ENCODE peak calls at places on chromosomes 7 and 10, in ten cellular contexts. One of them, this sample, is unnamed.

GRCh38 chr7:967361-968082 is 7.8 kb downstream of the COX19 start:
- DNase-seq in mammary epithelial cell: no peak
- DNase-seq in cardiac muscle cell: no peak
- DNase-seq in progenitor cell of endocrine pancreas: no peak
- DNase-seq in RWPE1: no peak
- DNase-seq in heart right ventricle: no peak
- DNase-seq in astrocyte of the spinal cord: no peak
- DNase-seq in IMR-90: no peak
- DNase-seq in AG09319: no peak
- DNase-seq in RWPE2: no peak
- DNase-seq in this sample: no peak

GRCh38 chr10:36647540-36647939 is 477.9 kb upstream of the ANKRD30A start:
- DNase-seq in mammary epithelial cell: no peak
- DNase-seq in cardiac muscle cell: no peak
- DNase-seq in progenitor cell of endocrine pancreas: no peak
- DNase-seq in RWPE1: no peak
- DNase-seq in heart right ventricle: no peak
- DNase-seq in astrocyte of the spinal cord: no peak
- DNase-seq in IMR-90: no peak
- DNase-seq in AG09319: no peak
- DNase-seq in RWPE2: no peak
- DNase-seq in this sample: no peak

GRCh38 chr10:79027147-79028055 is 41.4 kb upstream of the ZMIZ1 start:
- DNase-seq in mammary epithelial cell: no peak
- DNase-seq in cardiac muscle cell: no peak
- DNase-seq in progenitor cell of endocrine pancreas: no peak
- DNase-seq in RWPE1: no peak
- DNase-seq in heart right ventricle: no peak
- DNase-seq in astrocyte of the spinal cord: no peak
- DNase-seq in IMR-90: no peak
- DNase-seq in AG09319: no peak
- DNase-seq in RWPE2: peak
- DNase-seq in this sample: no peak

GRCh38 chr10:118840071-118840775 is 85.5 kb upstream of the CACUL1 start:
- DNase-seq in mammary epithelial cell: peak
- DNase-seq in cardiac muscle cell: no peak
- DNase-seq in progenitor cell of endocrine pancreas: no peak
- DNase-seq in RWPE1: peak
- DNase-seq in heart right ventricle: no peak
- DNase-seq in astrocyte of the spinal cord: no peak
- DNase-seq in IMR-90: no peak
- DNase-seq in AG09319: no peak
- DNase-seq in RWPE2: peak
- DNase-seq in this sample: no peak

GRCh38 chr10:129637010-129637409 is 170.0 kb downstream of the MGMT start:
- DNase-seq in mammary epithelial cell: no peak
- DNase-seq in cardiac muscle cell: no peak
- DNase-seq in progenitor cell of endocrine pancreas: no peak
- DNase-seq in RWPE1: no peak
- DNase-seq in heart right ventricle: no peak
- DNase-seq in astrocyte of the spinal cord: no peak
- DNase-seq in IMR-90: no peak
- DNase-seq in AG09319: no peak
- DNase-seq in RWPE2: no peak
- DNase-seq in this sample: no peak

GRCh38 chr7:25966469-25966868 is 185.5 kb upstream of the NFE2L3 start:
- DNase-seq in mammary epithelial cell: no peak
- DNase-seq in cardiac muscle cell: no peak
- DNase-seq in progenitor cell of endocrine pancreas: no peak
- DNase-seq in RWPE1: no peak
- DNase-seq in heart right ventricle: no peak
- DNase-seq in astrocyte of the spinal cord: no peak
- DNase-seq in IMR-90: no peak
- DNase-seq in AG09319: no peak
- DNase-seq in RWPE2: no peak
- DNase-seq in this sample: no peak

GRCh38 chr10:97889461-97890265 is 40.0 kb downstream of the GOLGA7B start:
- DNase-seq in mammary epithelial cell: peak
- DNase-seq in cardiac muscle cell: no peak
- DNase-seq in progenitor cell of endocrine pancreas: no peak
- DNase-seq in RWPE1: peak
- DNase-seq in heart right ventricle: no peak
- DNase-seq in astrocyte of the spinal cord: peak
- DNase-seq in IMR-90: peak
- DNase-seq in AG09319: peak
- DNase-seq in RWPE2: peak
- DNase-seq in this sample: no peak

GRCh38 chr10:11849908-11850307 is 26.8 kb downstream of the PROSER2 start:
- DNase-seq in mammary epithelial cell: no peak
- DNase-seq in cardiac muscle cell: no peak
- DNase-seq in progenitor cell of endocrine pancreas: no peak
- DNase-seq in RWPE1: no peak
- DNase-seq in heart right ventricle: no peak
- DNase-seq in astrocyte of the spinal cord: no peak
- DNase-seq in IMR-90: no peak
- DNase-seq in AG09319: no peak
- DNase-seq in RWPE2: no peak
- DNase-seq in this sample: no peak

GRCh38 chr10:63593576-63593975 is 72.4 kb downstream of the REEP3 start:
- DNase-seq in mammary epithelial cell: no peak
- DNase-seq in cardiac muscle cell: no peak
- DNase-seq in progenitor cell of endocrine pancreas: no peak
- DNase-seq in RWPE1: no peak
- DNase-seq in heart right ventricle: no peak
- DNase-seq in astrocyte of the spinal cord: peak
- DNase-seq in IMR-90: peak
- DNase-seq in AG09319: no peak
- DNase-seq in RWPE2: no peak
- DNase-seq in this sample: no peak

GRCh38 chr10:72081772-72082590 is 6.4 kb downstream of the SPOCK2 start:
- DNase-seq in mammary epithelial cell: peak
- DNase-seq in cardiac muscle cell: no peak
- DNase-seq in progenitor cell of endocrine pancreas: no peak
- DNase-seq in RWPE1: peak
- DNase-seq in heart right ventricle: no peak
- DNase-seq in astrocyte of the spinal cord: no peak
- DNase-seq in IMR-90: no peak
- DNase-seq in AG09319: no peak
- DNase-seq in RWPE2: peak
- DNase-seq in this sample: no peak

GRCh38 chr10:55370021-55370420 is 569.0 kb upstream of the PCDH15 start:
- DNase-seq in mammary epithelial cell: no peak
- DNase-seq in cardiac muscle cell: no peak
- DNase-seq in progenitor cell of endocrine pancreas: no peak
- DNase-seq in RWPE1: no peak
- DNase-seq in heart right ventricle: no peak
- DNase-seq in astrocyte of the spinal cord: peak
- DNase-seq in IMR-90: no peak
- DNase-seq in AG09319: no peak
- DNase-seq in RWPE2: no peak
- DNase-seq in this sample: peak

GRCh38 chr10:100988166-100988565 is 823 bp downstream of the TWNK start:
- DNase-seq in mammary epithelial cell: no peak
- DNase-seq in cardiac muscle cell: no peak
- DNase-seq in progenitor cell of endocrine pancreas: no peak
- DNase-seq in RWPE1: no peak
- DNase-seq in heart right ventricle: no peak
- DNase-seq in astrocyte of the spinal cord: no peak
- DNase-seq in IMR-90: no peak
- DNase-seq in AG09319: no peak
- DNase-seq in RWPE2: no peak
- DNase-seq in this sample: no peak

DNA sequence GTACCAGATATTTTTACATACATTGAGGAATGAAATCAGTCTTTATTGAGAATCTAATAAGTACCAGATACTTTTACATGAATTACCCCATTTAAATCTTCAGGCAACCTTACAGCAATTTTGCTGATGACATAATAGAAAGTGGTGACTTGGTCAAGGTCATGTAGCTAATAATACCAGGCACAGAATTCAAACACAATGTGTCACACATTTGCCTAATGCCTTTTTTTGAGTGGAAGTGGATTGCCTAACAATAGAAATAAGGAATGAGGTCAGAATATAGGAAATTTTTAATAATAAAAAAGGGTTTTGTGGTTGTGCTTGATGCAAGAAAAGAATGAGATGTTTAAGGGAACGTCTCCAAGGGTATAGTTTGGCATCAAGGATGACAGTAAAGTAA is 466.6 kb upstream of the IGFBP3 start:
- DNase-seq in mammary epithelial cell: no peak
- DNase-seq in cardiac muscle cell: no peak
- DNase-seq in progenitor cell of endocrine pancreas: no peak
- DNase-seq in RWPE1: no peak
- DNase-seq in heart right ventricle: no peak
- DNase-seq in astrocyte of the spinal cord: peak
- DNase-seq in IMR-90: peak
- DNase-seq in AG09319: no peak
- DNase-seq in RWPE2: no peak
- DNase-seq in this sample: no peak
- TF ChIP-seq CTCF in mammary epithelial cell: no peak
- TF ChIP-seq CTCF in cardiac muscle cell: no peak
- TF ChIP-seq CTCF in progenitor cell of endocrine pancreas: no peak
- TF ChIP-seq CTCF in RWPE1: no peak
- TF ChIP-seq CTCF in heart right ventricle: no peak
- TF ChIP-seq CTCF in astrocyte of the spinal cord: no peak
- TF ChIP-seq CTCF in IMR-90: no peak
- TF ChIP-seq CTCF in AG09319: no peak
- TF ChIP-seq CTCF in RWPE2: no peak
- TF ChIP-seq CTCF in this sample: no peak

DNA sequence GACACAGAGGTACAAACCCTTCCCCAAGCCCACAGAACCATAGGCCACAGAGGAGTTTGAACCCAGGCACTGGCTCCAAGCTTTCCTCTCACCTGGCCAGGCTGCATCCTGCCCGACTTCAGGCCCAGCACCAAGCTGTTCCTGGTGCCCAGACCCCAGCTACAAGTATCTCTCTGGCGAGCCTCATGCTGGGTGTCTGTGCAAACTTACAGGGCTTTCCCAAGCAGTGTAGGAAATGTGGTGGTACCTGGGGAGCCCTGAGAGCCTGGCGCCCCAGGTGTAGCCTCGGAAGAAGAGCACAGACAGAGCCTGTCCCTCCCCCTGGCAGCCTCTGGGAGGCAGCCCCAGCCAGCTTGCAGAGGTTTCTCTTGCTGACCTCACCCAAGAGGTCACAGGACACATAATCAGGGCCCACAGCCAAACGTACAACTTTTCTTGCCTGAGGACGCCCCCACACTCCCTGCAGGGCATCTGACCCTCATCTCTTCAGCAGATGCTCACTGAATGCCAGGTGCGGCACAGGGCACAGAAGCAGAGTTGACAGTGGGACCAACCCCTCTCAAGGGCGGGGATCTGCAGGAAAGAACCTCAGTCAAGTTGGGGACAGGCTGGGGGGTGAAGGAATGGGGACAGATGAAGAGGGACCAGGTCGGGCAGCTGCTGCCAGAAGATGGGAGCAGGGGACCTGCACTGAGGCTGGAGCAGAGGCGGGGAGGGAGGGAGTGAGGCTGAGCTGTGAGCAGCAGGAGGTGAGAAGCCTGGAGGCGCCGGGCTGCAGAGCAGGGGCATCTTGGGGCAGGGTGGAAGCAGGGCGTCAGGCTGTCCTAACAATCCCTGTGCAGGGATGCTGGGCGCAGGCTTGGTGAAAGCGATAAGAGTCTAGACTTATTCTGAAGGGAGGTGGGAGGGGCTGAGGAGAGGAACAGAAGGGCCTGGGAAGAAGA is 16.3 kb upstream of the MYL7 start:
- DNase-seq in mammary epithelial cell: no peak
- DNase-seq in cardiac muscle cell: no peak
- DNase-seq in progenitor cell of endocrine pancreas: no peak
- DNase-seq in RWPE1: no peak
- DNase-seq in heart right ventricle: no peak
- DNase-seq in astrocyte of the spinal cord: no peak
- DNase-seq in IMR-90: no peak
- DNase-seq in AG09319: no peak
- DNase-seq in RWPE2: no peak
- DNase-seq in this sample: no peak
- TF ChIP-seq CTCF in mammary epithelial cell: no peak
- TF ChIP-seq CTCF in cardiac muscle cell: no peak
- TF ChIP-seq CTCF in progenitor cell of endocrine pancreas: no peak
- TF ChIP-seq CTCF in RWPE1: no peak
- TF ChIP-seq CTCF in heart right ventricle: no peak
- TF ChIP-seq CTCF in astrocyte of the spinal cord: no peak
- TF ChIP-seq CTCF in IMR-90: no peak
- TF ChIP-seq CTCF in AG09319: no peak
- TF ChIP-seq CTCF in RWPE2: no peak
- TF ChIP-seq CTCF in this sample: no peak

GRCh38 chr7:34596887-34597286 is 61.1 kb upstream of the NPSR1 start:
- DNase-seq in mammary epithelial cell: peak
- DNase-seq in cardiac muscle cell: peak
- DNase-seq in progenitor cell of endocrine pancreas: no peak
- DNase-seq in RWPE1: peak
- DNase-seq in heart right ventricle: no peak
- DNase-seq in astrocyte of the spinal cord: no peak
- DNase-seq in IMR-90: no peak
- DNase-seq in AG09319: no peak
- DNase-seq in RWPE2: no peak
- DNase-seq in this sample: no peak
- TF ChIP-seq CTCF in mammary epithelial cell: peak
- TF ChIP-seq CTCF in cardiac muscle cell: peak
- TF ChIP-seq CTCF in progenitor cell of endocrine pancreas: peak
- TF ChIP-seq CTCF in RWPE1: no peak
- TF ChIP-seq CTCF in heart right ventricle: peak
- TF ChIP-seq CTCF in astrocyte of the spinal cord: peak
- TF ChIP-seq CTCF in IMR-90: peak
- TF ChIP-seq CTCF in AG09319: no peak
- TF ChIP-seq CTCF in RWPE2: peak
- TF ChIP-seq CTCF in this sample: peak

GRCh38 chr7:108659867-108660266 is 90.2 kb downstream of the DNAJB9 start:
- DNase-seq in mammary epithelial cell: no peak
- DNase-seq in cardiac muscle cell: no peak
- DNase-seq in progenitor cell of endocrine pancreas: no peak
- DNase-seq in RWPE1: no peak
- DNase-seq in heart right ventricle: no peak
- DNase-seq in astrocyte of the spinal cord: no peak
- DNase-seq in IMR-90: no peak
- DNase-seq in AG09319: no peak
- DNase-seq in RWPE2: no peak
- DNase-seq in this sample: no peak

GRCh38 chr7:108662783-108663182 is 93.1 kb downstream of the DNAJB9 start:
- DNase-seq in mammary epithelial cell: no peak
- DNase-seq in cardiac muscle cell: no peak
- DNase-seq in progenitor cell of endocrine pancreas: no peak
- DNase-seq in RWPE1: no peak
- DNase-seq in heart right ventricle: no peak
- DNase-seq in astrocyte of the spinal cord: no peak
- DNase-seq in IMR-90: no peak
- DNase-seq in AG09319: no peak
- DNase-seq in RWPE2: no peak
- DNase-seq in this sample: no peak

DNA sequence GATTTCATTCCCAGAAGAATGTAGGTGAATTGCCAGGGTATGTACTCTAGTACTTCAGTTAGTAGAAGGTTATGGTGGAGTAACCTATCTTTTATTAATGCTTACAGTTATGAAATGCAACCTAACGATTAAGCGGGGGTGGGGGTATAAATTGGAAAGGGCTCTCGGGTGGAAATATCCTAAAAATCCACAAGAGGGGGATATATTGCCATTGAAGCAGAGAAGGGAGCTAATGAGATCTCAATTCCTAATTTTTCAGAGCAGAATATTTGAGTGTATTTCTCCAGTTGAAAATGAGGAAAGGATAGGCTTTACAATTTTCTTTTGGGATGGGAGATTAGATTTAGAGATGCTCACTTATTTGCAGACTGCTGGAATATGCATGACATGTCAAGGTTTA is 90.8 kb downstream of the DNAJB9 start:
- DNase-seq in mammary epithelial cell: no peak
- DNase-seq in cardiac muscle cell: no peak
- DNase-seq in progenitor cell of endocrine pancreas: no peak
- DNase-seq in RWPE1: no peak
- DNase-seq in heart right ventricle: no peak
- DNase-seq in astrocyte of the spinal cord: peak
- DNase-seq in IMR-90: peak
- DNase-seq in AG09319: no peak
- DNase-seq in RWPE2: no peak
- DNase-seq in this sample: no peak
- TF ChIP-seq CTCF in mammary epithelial cell: peak
- TF ChIP-seq CTCF in cardiac muscle cell: peak
- TF ChIP-seq CTCF in progenitor cell of endocrine pancreas: peak
- TF ChIP-seq CTCF in RWPE1: no peak
- TF ChIP-seq CTCF in heart right ventricle: no peak
- TF ChIP-seq CTCF in astrocyte of the spinal cord: peak
- TF ChIP-seq CTCF in IMR-90: peak
- TF ChIP-seq CTCF in AG09319: no peak
- TF ChIP-seq CTCF in RWPE2: peak
- TF ChIP-seq CTCF in this sample: peak